ENCODE peak calls at places on chromosomes 7 and 10, in five cellular contexts. K, L, S, B and D are unnamed samples.

GRCh38 chr10:88553116-88553752 is 29.9 kb downstream of the RNLS start:
- DNase-seq in B (peak; percentile 54), K (peak; percentile 50), L (peak; percentile 70), S (peak; percentile 60), D (peak; percentile 40)

GRCh38 chr10:67723601-67724000 is 27.6 kb upstream of the CTNNA3 start:
- DNase-seq in S (no peak), K (no peak), L (no peak), B (no peak), D (no peak)

GRCh38 chr10:131445623-131446022 is 134.1 kb upstream of the TCERG1L start:
- DNase-seq in B (no peak), S (no peak), K (no peak), L (peak; percentile 21), D (no peak)

GRCh38 chr10:5533098-5533731 is 8.5 kb downstream of the CALML3 start:
- DNase-seq in K (no peak), S (no peak), L (peak; percentile 65), B (no peak), D (no peak)

GRCh38 chr10:98323221-98324164 is 55.5 kb upstream of the LOXL4 start:
- DNase-seq in L (peak; percentile 89), K (peak; percentile 29), S (peak; percentile 73), B (peak; percentile 83), D (peak; percentile 13)

GRCh38 chr7:21886396-21886795 is 59.3 kb downstream of the CDCA7L start:
- DNase-seq in B (no peak), K (no peak), S (no peak), L (no peak), D (no peak)

GRCh38 chr10:30980951-30981616 is 50.6 kb downstream of the ZNF438 start:
- DNase-seq in K (peak; percentile 60), L (peak; percentile 83), S (no peak), B (no peak), D (no peak)

GRCh38 chr10:86988501-86988900 is 20.2 kb downstream of the ADIRF start:
- DNase-seq in L (no peak), K (no peak), B (no peak), S (no peak), D (no peak)

GRCh38 chr7:155744931-155745683 is 67.2 kb downstream of the SHH start:
- DNase-seq in S (no peak), K (no peak), B (no peak), L (no peak), D (no peak)

GRCh38 chr7:75866497-75867389 is 12.1 kb upstream of the RHBDD2 start:
- DNase-seq in L (peak; percentile 74), S (peak; percentile 75), B (peak; percentile 48), K (peak; percentile 58), D (no peak)

GRCh38 chr7:81140775-81141174 is 221.9 kb upstream of the SEMA3C start:
- DNase-seq in S (no peak), L (no peak), K (no peak), B (no peak), D (no peak)

GRCh38 chr7:157539521-157539920 is 202.7 kb downstream of the DNAJB6 start:
- DNase-seq in L (no peak), B (no peak), S (no peak), K (no peak), D (no peak)

GRCh38 chr7:97971990-97972943 is 17.7 kb downstream of the OCM2 start:
- DNase-seq in L (peak; percentile 83), K (peak; percentile 86), S (peak; percentile 41), B (peak; percentile 63), D (peak; percentile 7)

GRCh38 chr10:27865221-27865635 is 119.6 kb upstream of the MKX start:
- DNase-seq in K (no peak), S (no peak), B (peak; percentile 7), L (no peak), D (no peak)

GRCh38 chr10:103613616-103614015 is 120.1 kb downstream of the NEURL1 start:
- DNase-seq in B (no peak), L (no peak), S (no peak), K (no peak), D (no peak)

GRCh38 chr10:10515479-10516204 is 502.0 kb upstream of the CELF2 start:
- DNase-seq in L (no peak), K (no peak), S (no peak), B (no peak), D (no peak)

GRCh38 chr10:58017719-58018367 is 249.9 kb downstream of the IPMK start:
- DNase-seq in S (no peak), L (no peak), K (no peak), B (no peak), D (no peak)

GRCh38 chr7:6074612-6075380 is 43.6 kb downstream of the ANKRD61 start:
- DNase-seq in S (no peak), B (no peak), K (no peak), L (no peak), D (no peak)

GRCh38 chr7:26061340-26062239 is 90.4 kb upstream of the NFE2L3 start:
- DNase-seq in L (no peak), K (peak; percentile 89), S (peak; percentile 46), B (peak; percentile 80), D (no peak)

GRCh38 chr7:74606101-74606908 is 51.2 kb upstream of the GTF2I start:
- DNase-seq in S (no peak), L (peak; percentile 80), K (peak; percentile 54), B (no peak), D (no peak)

GRCh38 chr7:99944508-99945070 is 15.2 kb upstream of the GJC3 start:
- DNase-seq in K (no peak), B (no peak), L (no peak), S (no peak), D (no peak)

GRCh38 chr10:21317902-21318301 is 207.6 kb downstream of the SKIDA1 start:
- DNase-seq in B (no peak), K (no peak), S (no peak), L (no peak), D (no peak)

GRCh38 chr7:75948179-75948578 is 33.2 kb downstream of the POR start:
- DNase-seq in B (no peak), L (no peak), K (no peak), S (no peak), D (no peak)

DNA sequence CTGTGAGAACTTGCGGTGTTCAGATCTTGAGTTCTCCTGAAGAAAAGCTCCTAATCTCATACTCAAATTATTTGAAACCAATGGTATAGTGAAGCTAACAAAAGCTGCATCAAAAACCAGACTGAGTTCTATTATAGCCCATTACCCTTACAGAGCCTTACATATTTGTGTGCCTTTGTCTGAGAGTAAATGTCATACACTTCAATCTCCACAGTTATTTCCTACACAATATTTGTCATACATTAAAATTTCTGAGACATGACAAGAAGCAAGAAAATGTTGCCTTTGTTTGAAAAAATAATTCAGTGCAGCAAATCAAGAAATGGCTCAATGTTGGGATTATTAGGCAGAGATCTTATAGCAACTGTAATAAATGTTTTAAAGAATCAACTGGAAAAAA is 776.1 kb upstream of the MBL2 start:
- DNase-seq in S (no peak), B (no peak), K (no peak), L (no peak), D (no peak)
- TF ChIP-seq CTCF in S (no peak), B (no peak), K (no peak), L (no peak), D (no peak)

GRCh38 chr10:18313146-18313542 is 172.9 kb downstream of the CACNB2 start:
- DNase-seq in S (no peak), B (no peak), L (no peak), K (no peak), D (no peak)
- H3K4me3 ChIP-seq in S (no peak overlapping the region), B (no peak overlapping the region), L (peak overlapping the region; percentile 40), K (no peak overlapping the region), D (peak overlapping the region; percentile 39)

GRCh38 chr10:11823122-11823988 is at the start of gene PROSER2:
- DNase-seq in S (no peak), L (no peak), K (peak; percentile 62), B (peak; percentile 27), D (no peak)
- TF ChIP-seq CTCF in S (peak; percentile 15), L (no peak), K (peak; percentile 20), B (no peak), D (no peak)

GRCh38 chr7:602341-603141 is 82.9 kb upstream of the PDGFA start:
- DNase-seq in S (no peak), K (no peak), B (no peak), L (peak; percentile 77), D (no peak)

GRCh38 chr7:604038-604883 is 84.6 kb upstream of the PDGFA start:
- DNase-seq in K (peak; percentile 41), L (peak; percentile 96), B (no peak), S (no peak), D (no peak)

GRCh38 chr7:604884-605531 is 85.4 kb upstream of the PDGFA start:
- DNase-seq in K (no peak), S (no peak), B (no peak), L (peak; percentile 82), D (no peak)

GRCh38 chr7:601573-602340 is 82.1 kb upstream of the PDGFA start:
- DNase-seq in S (no peak), L (peak; percentile 88), K (no peak), B (no peak), D (no peak)

DNA sequence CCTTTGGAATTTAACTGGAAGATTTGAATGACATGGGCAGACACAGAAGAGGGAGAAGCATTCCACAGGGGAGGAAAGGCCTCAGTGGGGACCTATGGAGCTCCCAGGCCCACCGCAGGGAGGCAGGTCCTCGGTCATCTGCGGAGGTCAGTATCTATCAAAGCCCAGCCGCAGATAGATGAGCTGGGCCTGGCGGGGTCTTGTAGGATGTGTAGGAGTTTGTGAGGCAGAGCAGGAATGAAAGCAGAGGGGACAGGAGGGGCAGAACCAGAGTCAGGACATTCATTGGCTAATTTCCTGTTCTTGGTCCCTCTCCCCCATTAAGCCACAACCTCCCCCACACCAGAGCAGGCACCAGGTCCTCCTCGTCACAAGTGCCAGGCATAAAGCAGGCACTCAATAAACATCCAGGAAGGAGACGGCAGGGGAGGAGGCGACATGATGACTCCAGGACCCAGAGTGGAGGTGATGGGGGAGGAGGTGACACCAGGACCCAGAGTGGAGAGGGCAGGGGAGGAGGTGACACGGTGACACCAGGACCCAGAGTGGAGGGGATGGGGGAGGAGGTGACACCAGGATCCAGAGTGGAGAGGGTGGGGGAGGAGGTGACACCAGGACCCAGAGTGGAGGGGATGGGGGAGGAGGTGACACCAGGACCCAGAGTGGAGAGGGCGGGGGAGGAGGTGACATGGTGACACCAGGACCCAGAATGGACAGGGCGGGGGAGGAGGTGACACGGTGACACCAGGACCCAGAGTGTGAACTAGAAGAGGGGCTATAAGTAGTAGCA is 83.7 kb upstream of the PDGFA start:
- DNase-seq in B (no peak), L (no peak), K (no peak), S (no peak), D (no peak)
- H3K4me3 ChIP-seq in B (no peak overlapping the region), L (no peak overlapping the region), K (no peak overlapping the region), S (no peak overlapping the region), D (no peak overlapping the region)

DNA sequence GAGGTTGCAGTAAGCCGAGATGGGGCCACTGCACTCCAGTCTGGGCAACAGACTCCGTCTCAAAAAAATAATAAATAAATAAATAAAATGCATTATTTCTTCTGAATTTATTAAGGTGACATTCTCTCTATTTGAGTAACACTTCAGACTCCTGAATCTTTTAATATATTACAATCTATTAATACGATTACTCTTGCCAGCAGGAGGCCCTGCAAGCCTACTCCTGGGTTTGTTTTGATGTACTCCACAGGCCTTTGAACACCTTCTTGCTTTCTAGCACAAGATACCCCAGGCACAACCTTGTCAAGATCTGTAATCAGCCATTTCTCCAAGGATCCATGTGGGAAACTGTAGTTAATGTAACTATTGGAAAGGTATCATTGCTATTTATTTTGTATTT is 63.5 kb downstream of the COBL start:
- DNase-seq in B (no peak), S (no peak), K (peak; percentile 42), L (no peak), D (no peak)
- TF ChIP-seq CTCF in B (peak; percentile 42), S (no peak), K (peak; percentile 61), L (no peak), D (peak; percentile 48)